ENCODE peak calls at places on chromosomes 2 and 18, in five cellular contexts. I, Z, L, G and X are unnamed samples.

GRCh38 chr2:209993968-209994367 is 8.5 kb upstream of the RPE start:
- ATAC-seq in Z (no peak), G (no peak), I (no peak), L (no peak), X (no peak)

GRCh38 chr18:607930-608329 is 11.1 kb downstream of the CLUL1 start:
- ATAC-seq in L (peak; percentile 41), Z (no peak), G (no peak), I (no peak), X (no peak)

GRCh38 chr2:70554338-70554892 is 789 bp upstream of the TGFA start:
- ATAC-seq in G (no peak), Z (no peak), I (no peak), L (no peak), X (no peak)

GRCh38 chr2:84078466-84078865 is 380.6 kb downstream of the SUCLG1 start:
- ATAC-seq in L (no peak), Z (no peak), I (no peak), G (no peak), X (no peak)

GRCh38 chr2:144382848-144383247 is 137.1 kb downstream of the ZEB2 start:
- ATAC-seq in I (peak; percentile 98), G (no peak), Z (peak; percentile 93), L (no peak), X (no peak)

GRCh38 chr2:274503-274902 is 9.8 kb downstream of the ACP1 start:
- ATAC-seq in L (no peak), G (peak; percentile 32), I (no peak), Z (no peak), X (no peak)

GRCh38 chr2:232779935-232780334 is 3.6 kb upstream of the KCNJ13 start:
- ATAC-seq in L (no peak), I (no peak), Z (no peak), G (no peak), X (no peak)

GRCh38 chr2:209549589-209549988 is 125.7 kb downstream of the MAP2 start:
- ATAC-seq in I (no peak), G (no peak), L (no peak), Z (no peak), X (no peak)

GRCh38 chr2:84959494-84960156 is 11.3 kb upstream of the KCMF1 start:
- ATAC-seq in L (no peak), G (no peak), Z (no peak), I (no peak), X (peak; percentile 27)

GRCh38 chr18:74166397-74166796 is 18.1 kb downstream of the TIMM21 start:
- ATAC-seq in Z (no peak), G (no peak), I (no peak), L (no peak), X (no peak)

GRCh38 chr2:190170673-190171072 is 108.1 kb upstream of the MSTN start:
- ATAC-seq in I (no peak), L (no peak), G (no peak), Z (no peak), X (no peak)

GRCh38 chr2:7029291-7030059 is 112.3 kb downstream of the RNF144A start:
- ATAC-seq in G (no peak), I (no peak), Z (no peak), L (peak; percentile 71), X (peak; percentile 42)